ENCODE peak calls at places on chromosomes 3 and 15, in eight cellular contexts. Q, B, S, P, H, V, N and W are unnamed samples.

GRCh38 chr3:47370887-47371697 is 9.7 kb upstream of the PTPN23 start:
- DNase-seq in Q (no peak), B (no peak), S (no peak), P (peak), H (no peak), V (no peak), N (no peak), W (no peak)

GRCh38 chr3:67357610-67358458 is 296.6 kb downstream of the SUCLG2 start:
- DNase-seq in Q (peak), B (no peak), S (no peak), P (peak), H (no peak), V (no peak), N (peak), W (peak)

GRCh38 chr3:67349551-67350174 is 304.7 kb downstream of the SUCLG2 start:
- DNase-seq in Q (no peak), B (no peak), S (no peak), P (no peak), H (no peak), V (peak), N (peak), W (peak)

GRCh38 chr3:152219225-152219624 is 49.5 kb upstream of the MBNL1 start:
- DNase-seq in Q (no peak), B (no peak), S (no peak), P (no peak), H (no peak), V (no peak), N (no peak), W (no peak)

GRCh38 chr15:39855400-39855799 is 64.7 kb downstream of the GPR176 start:
- DNase-seq in Q (no peak), B (no peak), S (no peak), P (peak), H (no peak), V (no peak), N (no peak), W (peak)

GRCh38 chr3:79979990-79980389 is 212.2 kb upstream of the ROBO1 start:
- DNase-seq in Q (no peak), B (no peak), S (no peak), P (no peak), H (no peak), V (no peak), N (no peak), W (no peak)

GRCh38 chr3:50502584-50503423 is 630 bp downstream of the CACNA2D2 start:
- DNase-seq in Q (no peak), B (no peak), S (no peak), P (no peak), H (no peak), V (no peak), N (no peak), W (no peak)

GRCh38 chr15:73753250-73754130 is at the start of gene INSYN1:
- DNase-seq in Q (no peak), B (no peak), S (no peak), P (peak), H (no peak), V (no peak), N (no peak), W (peak)

GRCh38 chr3:131231710-131232348 is 149.7 kb upstream of the NUDT16 start:
- DNase-seq in Q (peak), B (no peak), S (no peak), P (no peak), H (no peak), V (no peak), N (peak), W (peak)

GRCh38 chr3:170848294-170848917 is 21.6 kb downstream of the RPL22L1 start:
- DNase-seq in Q (no peak), B (no peak), S (no peak), P (peak), H (no peak), V (no peak), N (peak), W (peak)

GRCh38 chr15:65132841-65133549 is 613 bp downstream of the PDCD7 start:
- DNase-seq in Q (peak), B (peak), S (no peak), P (peak), H (no peak), V (no peak), N (peak), W (peak)

GRCh38 chr3:72042397-72043211 is 257.7 kb upstream of the PROK2 start:
- DNase-seq in Q (no peak), B (no peak), S (no peak), P (peak), H (no peak), V (no peak), N (no peak), W (peak)

GRCh38 chr3:156150434-156151066 is 30.2 kb downstream of the KCNAB1 start:
- DNase-seq in Q (peak), B (peak), S (no peak), P (peak), H (no peak), V (no peak), N (peak), W (peak)

GRCh38 chr3:38588276-38588971 is 61.1 kb downstream of the SCN5A start:
- DNase-seq in Q (no peak), B (no peak), S (no peak), P (no peak), H (peak), V (no peak), N (no peak), W (no peak)

GRCh38 chr15:34209421-34210282 is at the start of gene KATNBL1:
- DNase-seq in Q (peak), B (peak), S (peak), P (peak), H (peak), V (peak), N (peak), W (peak)

GRCh38 chr3:40043444-40043755 is 234.0 kb downstream of the MYRIP start:
- DNase-seq in Q (no peak), B (no peak), S (no peak), P (peak), H (no peak), V (no peak), N (peak), W (peak)

GRCh38 chr3:125214738-125215137 is 2.2 kb upstream of the SLC12A8 start:
- DNase-seq in Q (no peak), B (no peak), S (no peak), P (no peak), H (no peak), V (no peak), N (no peak), W (peak)

GRCh38 chr3:125213946-125214542 is 1.5 kb upstream of the SLC12A8 start:
- DNase-seq in Q (no peak), B (no peak), S (no peak), P (peak), H (no peak), V (no peak), N (no peak), W (peak)

GRCh38 chr3:125212509-125213372 is at the start of gene SLC12A8:
- DNase-seq in Q (no peak), B (no peak), S (no peak), P (no peak), H (no peak), V (no peak), N (no peak), W (no peak)

GRCh38 chr3:125212096-125212508 is 446 bp downstream of the SLC12A8 start:
- DNase-seq in Q (no peak), B (no peak), S (no peak), P (no peak), H (no peak), V (no peak), N (no peak), W (no peak)

DNA sequence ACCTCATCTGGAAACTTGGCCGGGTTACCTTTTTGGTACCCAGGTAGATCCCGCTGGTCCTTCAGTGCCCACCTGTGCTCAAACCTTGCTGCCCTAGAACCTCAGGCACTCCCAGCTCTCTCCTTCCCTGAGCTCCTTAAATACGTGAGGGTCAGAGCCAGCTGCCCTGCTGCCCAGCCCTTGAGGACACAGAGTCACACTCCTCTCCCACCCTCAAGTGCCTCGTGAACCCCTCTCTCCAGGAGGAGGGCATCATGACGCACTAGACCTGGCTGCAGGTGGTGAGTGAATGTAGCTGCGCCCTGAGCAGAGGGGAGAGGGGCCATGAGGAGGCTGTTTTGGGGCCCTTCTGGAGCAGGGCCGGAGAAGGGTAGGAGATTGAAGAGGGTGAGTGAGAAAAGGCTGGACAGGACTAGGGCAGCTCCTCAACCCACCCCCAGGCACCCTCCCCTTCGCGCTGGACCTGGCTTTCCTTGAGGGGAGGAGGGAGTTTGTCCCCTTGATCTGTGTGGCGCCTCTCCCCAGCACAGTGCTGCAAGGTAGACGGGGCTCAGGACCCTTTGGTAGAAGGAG is 939 bp downstream of the SLC12A8 start:
- DNase-seq in Q (no peak), B (no peak), S (no peak), P (no peak), H (no peak), V (no peak), N (no peak), W (no peak)
- H3K4me3 ChIP-seq in Q (no peak), B (peak), S (peak), P (no peak), H (peak), V (peak), N (peak), W (no peak)

DNA sequence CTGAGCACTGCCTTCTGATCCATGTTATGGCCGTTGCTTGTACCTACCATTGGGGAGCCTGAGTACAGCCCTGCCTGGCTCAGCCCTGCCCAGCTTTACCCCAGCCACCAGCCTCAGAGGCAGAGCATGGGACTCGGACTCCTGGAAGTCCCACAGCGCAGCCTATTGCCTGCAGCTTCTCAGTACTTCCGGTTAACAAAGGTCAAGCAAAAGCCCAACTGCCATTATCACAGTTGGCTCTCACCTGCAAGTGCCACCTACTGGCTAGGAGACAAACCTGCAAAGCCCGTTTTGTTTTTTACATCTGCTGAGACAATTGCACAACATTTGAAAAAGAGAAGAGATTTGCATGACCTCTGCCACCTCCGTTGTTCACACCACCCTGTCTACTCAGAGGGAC is 1081.7 kb downstream of the NAALADL2 start:
- DNase-seq in Q (peak), B (no peak), S (no peak), P (no peak), H (no peak), V (no peak), N (peak), W (no peak)
- TF ChIP-seq CTCF in Q (no peak), B (no peak), S (no peak), P (peak), H (no peak), V (peak), N (peak), W (no peak)

DNA sequence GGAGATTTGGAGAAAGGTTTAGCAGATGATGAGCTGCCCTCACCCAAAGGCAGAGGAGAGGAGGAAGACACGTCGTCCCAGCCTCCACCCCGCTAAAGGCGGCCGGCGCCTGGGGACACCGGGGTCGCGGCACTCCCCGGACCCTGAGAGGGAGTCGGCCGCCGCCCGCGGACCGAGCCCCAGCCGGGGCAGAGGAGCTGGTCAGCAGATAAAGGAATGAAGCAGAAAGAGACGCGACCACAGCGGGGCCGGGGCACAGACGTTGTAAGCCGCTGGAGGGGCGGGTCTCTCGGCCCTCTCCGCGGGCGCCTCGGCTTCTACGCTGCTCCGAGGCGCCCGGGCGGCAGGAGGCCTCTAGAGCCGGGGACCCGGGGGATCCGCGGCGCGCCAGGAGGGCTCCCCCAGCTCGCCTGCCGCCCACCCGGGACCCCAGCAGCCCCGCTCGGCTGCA is 477 bp downstream of the HERC1 start:
- DNase-seq in Q (no peak), B (no peak), S (no peak), P (peak), H (no peak), V (no peak), N (no peak), W (peak)
- H3K4me3 ChIP-seq in Q (peak), B (peak), S (peak), P (peak), H (peak), V (peak), N (peak), W (peak)

DNA sequence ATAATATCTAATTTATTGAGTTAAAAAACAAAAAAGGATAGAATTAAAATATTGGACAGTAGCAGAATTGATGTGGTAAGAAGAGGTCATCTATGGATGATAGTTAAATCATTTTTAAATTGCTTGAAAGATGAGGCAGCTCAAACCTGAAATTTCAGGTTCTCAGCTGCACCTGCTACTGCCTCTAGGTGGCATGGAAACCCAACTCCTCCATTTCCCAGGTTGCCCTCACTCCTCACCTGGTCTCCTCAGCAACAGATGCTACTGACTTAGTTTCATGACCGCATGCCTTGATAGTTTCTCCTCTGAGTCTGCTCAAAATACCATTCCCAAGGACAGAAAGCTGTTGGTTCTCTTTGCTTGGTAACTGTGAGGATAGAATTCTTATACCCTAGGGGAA is 148.1 kb downstream of the ABHD5 start:
- DNase-seq in Q (peak), B (no peak), S (no peak), P (no peak), H (no peak), V (no peak), N (peak), W (no peak)
- TF ChIP-seq CTCF in Q (no peak), B (no peak), S (no peak), P (no peak), H (no peak), V (no peak), N (peak), W (no peak)

GRCh38 chr15:25455244-25455643 is 16.4 kb upstream of the UBE3A start:
- DNase-seq in Q (no peak), B (no peak), S (no peak), P (no peak), H (no peak), V (no peak), N (no peak), W (no peak)

GRCh38 chr15:25451501-25451900 is 12.7 kb upstream of the UBE3A start:
- DNase-seq in Q (no peak), B (no peak), S (no peak), P (no peak), H (no peak), V (no peak), N (no peak), W (no peak)

DNA sequence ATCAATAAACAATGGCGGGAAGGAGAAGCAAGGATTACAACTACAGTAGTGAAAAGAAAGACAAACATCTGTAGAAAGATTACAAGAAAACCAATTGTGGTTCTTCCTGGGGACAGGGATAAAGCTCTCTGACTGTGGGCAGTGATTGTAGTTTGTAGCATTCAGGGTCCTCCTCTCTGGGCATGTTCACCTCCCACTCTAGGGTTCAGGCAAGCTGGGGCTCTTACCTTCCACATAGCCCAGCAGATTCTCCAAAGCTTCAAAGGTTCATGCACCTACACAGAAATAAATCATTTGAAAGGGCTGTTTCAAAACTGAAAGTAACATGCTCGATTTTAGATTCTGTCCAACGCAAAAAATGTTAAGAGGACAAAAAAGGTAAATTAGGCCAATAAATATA is 17.4 kb upstream of the UBE3A start:
- DNase-seq in Q (no peak), B (no peak), S (no peak), P (no peak), H (no peak), V (no peak), N (no peak), W (no peak)
- H3K4me3 ChIP-seq in Q (no peak), B (no peak), S (no peak), P (no peak), H (no peak), V (no peak), N (no peak), W (no peak)

GRCh38 chr3:48555949-48556795 is 431 bp downstream of the PFKFB4 start:
- DNase-seq in Q (no peak), B (no peak), S (no peak), P (no peak), H (no peak), V (no peak), N (no peak), W (no peak)

GRCh38 chr3:48561045-48561736 is 2.4 kb downstream of the UCN2 start:
- DNase-seq in Q (no peak), B (no peak), S (no peak), P (peak), H (no peak), V (no peak), N (no peak), W (peak)

GRCh38 chr3:48560648-48561018 is 2.9 kb downstream of the UCN2 start:
- DNase-seq in Q (no peak), B (no peak), S (no peak), P (no peak), H (no peak), V (no peak), N (no peak), W (no peak)

GRCh38 chr3:48556796-48557626 is at the start of gene PFKFB4:
- DNase-seq in Q (peak), B (peak), S (peak), P (peak), H (peak), V (peak), N (peak), W (peak)

GRCh38 chr3:48558446-48559134 is 2.0 kb upstream of the PFKFB4 start:
- DNase-seq in Q (no peak), B (no peak), S (peak), P (no peak), H (no peak), V (no peak), N (no peak), W (no peak)
- TF ChIP-seq CTCF in Q (no peak), B (no peak), S (no peak), P (no peak), H (peak), V (no peak), N (no peak), W (no peak)

DNA sequence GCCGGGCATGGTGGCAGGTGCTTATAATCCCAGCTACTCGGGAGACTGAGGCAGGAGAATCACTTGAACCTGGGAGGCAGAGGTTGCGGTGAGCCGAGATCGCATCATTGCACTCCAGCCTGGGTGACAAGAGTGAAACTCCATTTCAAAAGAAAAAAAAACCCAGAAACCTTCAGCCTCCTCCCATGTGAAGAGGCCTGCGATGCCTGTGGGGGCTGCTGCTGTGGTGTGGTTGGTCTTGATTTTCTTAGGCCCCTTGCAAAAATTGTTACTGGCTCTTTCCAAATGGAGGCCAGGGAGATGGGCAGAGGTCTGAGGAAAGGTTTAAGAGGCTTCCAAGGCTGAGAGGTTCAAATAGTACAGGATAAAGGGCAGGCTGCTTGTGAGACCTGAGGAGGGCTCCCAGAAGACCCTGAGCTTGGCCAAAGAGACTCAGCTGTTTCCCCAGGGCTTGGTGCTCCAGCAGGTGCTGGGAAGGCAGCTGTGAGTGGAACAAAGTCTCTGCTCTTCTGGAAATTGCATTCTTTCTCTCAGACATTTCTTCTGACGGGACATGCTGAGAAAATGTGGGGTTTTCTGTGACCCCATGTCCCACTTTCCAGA is 18.4 kb downstream of the GCSAM start:
- DNase-seq in Q (no peak), B (no peak), S (no peak), P (no peak), H (no peak), V (no peak), N (no peak), W (no peak)
- H3K4me3 ChIP-seq in Q (no peak), B (no peak), S (no peak), P (no peak), H (no peak), V (peak), N (no peak), W (no peak)

GRCh38 chr15:85412956-85413854 is 32.8 kb downstream of the AKAP13 start:
- DNase-seq in Q (peak), B (peak), S (peak), P (peak), H (no peak), V (peak), N (peak), W (peak)
- TF ChIP-seq CTCF in Q (no peak), B (no peak), S (no peak), P (no peak), H (no peak), V (peak), N (peak), W (peak)